ENCODE peak calls at places on chromosome 4, in six cellular contexts. K, B, Y, V, W and E are unnamed samples.

GRCh38 chr4:88009871-88010270 is 2.4 kb downstream of the PKD2 start:
- DNase-seq in K (no peak), B (no peak), Y (no peak), V (peak; percentile 36), W (no peak), E (peak; percentile 16)

GRCh38 chr4:53591372-53591892 is at the start of gene LNX1:
- DNase-seq in K (peak; percentile 87), B (peak; percentile 83), Y (peak; percentile 84), V (no peak), W (no peak), E (no peak)

GRCh38 chr4:15144249-15144966 is 142.1 kb downstream of the CPEB2 start:
- DNase-seq in K (no peak), B (no peak), Y (no peak), V (no peak), W (no peak), E (no peak)

GRCh38 chr4:19403786-19404185 is 847.9 kb upstream of the SLIT2 start:
- DNase-seq in K (no peak), B (no peak), Y (no peak), V (no peak), W (no peak), E (no peak)

GRCh38 chr4:122661176-122661575 is 40.3 kb upstream of the IL21 start:
- DNase-seq in K (no peak), B (peak; percentile 23), Y (no peak), V (no peak), W (no peak), E (peak; percentile 36)

GRCh38 chr4:31896349-31896748 is 1176.2 kb downstream of the PCDH7 start:
- DNase-seq in K (no peak), B (no peak), Y (no peak), V (no peak), W (no peak), E (no peak)

GRCh38 chr4:56038763-56039162 is 90.0 kb downstream of the CEP135 start:
- DNase-seq in K (no peak), B (peak; percentile 2), Y (no peak), V (no peak), W (no peak), E (no peak)

GRCh38 chr4:187118731-187119130 is 395.1 kb upstream of the FAT1 start:
- DNase-seq in K (no peak), B (no peak), Y (no peak), V (no peak), W (peak; percentile 47), E (no peak)

GRCh38 chr4:56077676-56078075 is 128.9 kb downstream of the CEP135 start:
- DNase-seq in K (no peak), B (no peak), Y (no peak), V (no peak), W (peak; percentile 16), E (peak; percentile 2)

GRCh38 chr4:16110906-16111305 is 27.1 kb upstream of the PROM1 start:
- DNase-seq in K (no peak), B (no peak), Y (no peak), V (no peak), W (no peak), E (no peak)

GRCh38 chr4:106595906-106596305 is 227.3 kb upstream of the GIMD1 start:
- DNase-seq in K (no peak), B (no peak), Y (no peak), V (peak; percentile 6), W (no peak), E (no peak)

GRCh38 chr4:111923786-111924185 is 221.5 kb upstream of the FAM241A start:
- DNase-seq in K (no peak), B (peak; percentile 74), Y (no peak), V (peak; percentile 89), W (peak; percentile 24), E (no peak)

GRCh38 chr4:162891788-162892707 is 274.6 kb downstream of the NAF1 start:
- DNase-seq in K (no peak), B (no peak), Y (no peak), V (no peak), W (peak; percentile 34), E (no peak)

GRCh38 chr4:2843023-2843908 is at the start of gene ADD1:
- DNase-seq in K (peak; percentile 95), B (peak; percentile 87), Y (peak; percentile 92), V (peak; percentile 87), W (peak; percentile 85), E (peak; percentile 91)

GRCh38 chr4:56388311-56388710 is 1.0 kb upstream of the AASDH start:
- DNase-seq in K (no peak), B (no peak), Y (no peak), V (peak; percentile 15), W (no peak), E (peak; percentile 5)

GRCh38 chr4:71473541-71474240 is 134.9 kb downstream of the SLC4A4 start:
- DNase-seq in K (no peak), B (no peak), Y (no peak), V (no peak), W (no peak), E (peak; percentile 30)

GRCh38 chr4:108170729-108171540 is 2.2 kb upstream of the LEF1 start:
- DNase-seq in K (no peak), B (no peak), Y (no peak), V (no peak), W (no peak), E (no peak)

GRCh38 chr4:108173599-108174057 is 4.9 kb upstream of the LEF1 start:
- DNase-seq in K (no peak), B (no peak), Y (no peak), V (no peak), W (no peak), E (no peak)

GRCh38 chr4:108171541-108172230 is 3.0 kb upstream of the LEF1 start:
- DNase-seq in K (no peak), B (no peak), Y (no peak), V (no peak), W (no peak), E (no peak)

GRCh38 chr4:108172780-108173598 is 4.3 kb upstream of the LEF1 start:
- DNase-seq in K (peak; percentile 73), B (peak; percentile 25), Y (no peak), V (peak; percentile 57), W (peak; percentile 50), E (peak; percentile 18)

GRCh38 chr4:108172231-108172779 is 3.6 kb upstream of the LEF1 start:
- DNase-seq in K (peak; percentile 67), B (no peak), Y (no peak), V (no peak), W (peak; percentile 24), E (no peak)
- TF ChIP-seq CTCF in K (peak; percentile 27), B (no peak), Y (no peak), V (no peak), W (no peak), E (no peak)

GRCh38 chr4:176784816-176785215 is 7.9 kb downstream of the VEGFC start:
- DNase-seq in K (no peak), B (no peak), Y (no peak), V (no peak), W (no peak), E (peak; percentile 34)

GRCh38 chr4:176781739-176782100 is 11.0 kb downstream of the VEGFC start:
- DNase-seq in K (no peak), B (peak; percentile 41), Y (no peak), V (no peak), W (no peak), E (no peak)

GRCh38 chr4:176780995-176781738 is 11.6 kb downstream of the VEGFC start:
- DNase-seq in K (no peak), B (peak; percentile 72), Y (no peak), V (peak; percentile 83), W (peak; percentile 49), E (peak; percentile 31)

GRCh38 chr4:176782794-176783193 is 9.9 kb downstream of the VEGFC start:
- DNase-seq in K (no peak), B (no peak), Y (no peak), V (peak; percentile 56), W (no peak), E (peak; percentile 30)

GRCh38 chr4:176782191-176782590 is 10.5 kb downstream of the VEGFC start:
- DNase-seq in K (no peak), B (no peak), Y (no peak), V (no peak), W (no peak), E (no peak)
- H3K4me3 ChIP-seq in K (no peak overlapping the region), B (no peak overlapping the region), Y (no peak overlapping the region), V (no peak overlapping the region), W (no peak overlapping the region), E (no peak overlapping the region)

DNA sequence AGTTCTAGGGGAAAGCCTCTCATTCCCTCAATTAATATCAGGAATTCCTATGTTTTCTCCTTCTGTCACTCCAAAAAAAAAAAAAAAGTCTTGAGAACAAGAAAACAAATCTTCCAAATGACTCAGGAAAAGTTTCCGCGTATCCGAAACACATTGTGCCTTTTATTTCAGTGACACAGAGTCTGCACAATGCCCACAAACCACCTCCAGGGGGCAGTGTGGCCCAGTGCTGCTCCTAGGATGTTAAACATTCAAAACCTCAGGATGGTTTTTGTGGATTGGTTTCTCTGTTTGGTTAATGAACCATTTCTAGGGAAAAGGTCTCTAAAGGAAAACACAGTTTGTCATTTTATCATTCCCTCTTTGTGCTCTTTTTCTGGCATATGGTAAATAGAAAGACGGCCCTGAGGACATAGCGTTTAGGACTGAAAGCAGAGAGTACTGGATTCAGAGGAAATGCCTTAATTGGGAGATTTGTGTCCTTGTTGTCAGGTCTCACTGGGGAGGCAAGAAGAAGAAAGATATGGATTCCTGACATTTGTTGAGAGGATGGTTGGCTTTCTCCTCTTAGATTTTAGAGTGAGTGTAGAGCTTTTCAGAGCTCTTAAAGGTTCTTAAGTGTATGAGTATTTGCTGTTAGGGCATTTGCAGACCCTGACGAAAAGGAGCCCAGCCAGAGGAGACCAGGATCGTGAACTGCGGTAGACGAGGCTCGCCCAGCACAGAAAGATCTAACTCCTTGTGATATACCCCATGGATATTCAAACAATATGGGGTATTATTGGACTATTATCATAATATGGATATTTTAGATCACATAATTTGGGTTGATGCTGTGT is 65.7 kb upstream of the MAP9 start:
- DNase-seq in K (peak; percentile 87), B (peak; percentile 77), Y (peak; percentile 76), V (peak; percentile 83), W (peak; percentile 41), E (peak; percentile 74)
- TF ChIP-seq CTCF in K (peak; percentile 95), B (peak; percentile 99), Y (peak; percentile 88), V (peak; percentile 99), W (peak; percentile 100), E (peak; percentile 97)

GRCh38 chr4:8821151-8821950 is 50.3 kb downstream of the HMX1 start:
- DNase-seq in K (peak; percentile 39), B (no peak), Y (peak; percentile 20), V (no peak), W (no peak), E (no peak)
- H3K4me3 ChIP-seq in K (no peak overlapping the region), B (no peak overlapping the region), Y (no peak overlapping the region), V (no peak overlapping the region), W (no peak overlapping the region), E (no peak overlapping the region)

DNA sequence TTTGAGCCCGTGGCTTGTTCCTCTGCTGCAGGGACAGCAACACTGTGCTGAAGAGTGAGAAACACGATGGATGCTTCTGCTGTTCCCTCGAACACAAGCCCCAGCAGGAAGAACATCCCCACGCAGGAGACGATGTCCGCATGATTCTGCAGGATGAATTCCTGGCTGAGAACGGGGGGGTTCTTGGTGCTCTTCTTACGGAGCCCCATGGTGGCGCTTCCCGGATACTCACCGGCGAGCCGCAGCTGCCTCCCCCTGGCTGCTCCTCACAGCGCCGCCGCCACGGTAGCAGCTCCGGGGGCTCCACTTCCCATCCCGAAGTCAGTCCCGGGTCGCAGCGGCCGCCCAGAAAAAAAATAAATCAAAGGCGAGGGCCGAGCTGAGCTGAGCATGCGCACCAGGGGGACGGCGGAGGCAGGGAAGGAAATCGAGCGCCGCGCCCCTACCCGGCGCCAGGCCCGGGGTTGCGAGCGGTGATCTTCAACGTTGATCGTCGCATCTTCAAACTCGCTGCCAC is at the start of gene TRAM1L1:
- DNase-seq in K (peak; percentile 85), B (peak; percentile 42), Y (peak; percentile 61), V (peak; percentile 51), W (peak; percentile 59), E (peak; percentile 42)
- TF ChIP-seq CTCF in K (no peak), B (peak; percentile 15), Y (no peak), V (no peak), W (no peak), E (peak; percentile 8)